ENCODE peak calls at places on chromosomes 5 and 9, in six cellular contexts. C, M, S, D, Q and E are unnamed samples.

GRCh38 chr9:92406506-92406905 is 2.1 kb upstream of the OGN start:
- DNase-seq in C (peak; percentile 2), M (no peak), S (no peak), D (no peak), Q (peak; percentile 48), E (peak; percentile 22)

GRCh38 chr5:143051244-143052058 is 281.3 kb downstream of the ARHGAP26 start:
- DNase-seq in C (no peak), M (peak; percentile 20), S (peak; percentile 43), D (peak; percentile 75), Q (no peak), E (no peak)

GRCh38 chr9:133125706-133126696 is 5.0 kb upstream of the RALGDS start:
- DNase-seq in C (no peak), M (no peak), S (peak; percentile 44), D (peak; percentile 31), Q (peak; percentile 66), E (no peak)

GRCh38 chr9:68739631-68740174 is 34.7 kb downstream of the PIP5K1B start:
- DNase-seq in C (no peak), M (peak; percentile 53), S (no peak), D (no peak), Q (no peak), E (no peak)

GRCh38 chr5:140588311-140589070 is 23.9 kb downstream of the SLC35A4 start:
- DNase-seq in C (no peak), M (no peak), S (no peak), D (no peak), Q (no peak), E (no peak)

GRCh38 chr5:61232490-61232889 is 70.2 kb upstream of the SMIM15 start:
- DNase-seq in C (no peak), M (no peak), S (no peak), D (no peak), Q (no peak), E (no peak)

GRCh38 chr5:76273491-76273890 is 129.6 kb upstream of the IQGAP2 start:
- DNase-seq in C (no peak), M (no peak), S (no peak), D (no peak), Q (no peak), E (no peak)

GRCh38 chr5:145681686-145682085 is 153.5 kb downstream of the PRELID2 start:
- DNase-seq in C (peak; percentile 46), M (peak; percentile 72), S (peak; percentile 82), D (peak; percentile 86), Q (peak; percentile 40), E (peak; percentile 78)

GRCh38 chr9:85310531-85311070 is 431.2 kb downstream of the AGTPBP1 start:
- DNase-seq in C (no peak), M (no peak), S (no peak), D (no peak), Q (no peak), E (no peak)

GRCh38 chr9:111621895-111622480 is 9.1 kb upstream of the DNAJC25 start:
- DNase-seq in C (peak; percentile 44), M (peak; percentile 50), S (peak; percentile 26), D (peak; percentile 61), Q (peak; percentile 32), E (peak; percentile 33)

GRCh38 chr5:80745490-80745889 is 90.7 kb upstream of the DHFR start:
- DNase-seq in C (no peak), M (no peak), S (peak; percentile 74), D (peak; percentile 69), Q (no peak), E (no peak)

GRCh38 chr5:348726-349125 is 27.2 kb downstream of the AHRR start:
- DNase-seq in C (no peak), M (no peak), S (no peak), D (no peak), Q (no peak), E (no peak)

GRCh38 chr5:136058031-136058971 is 29.5 kb downstream of the TGFBI start:
- DNase-seq in C (no peak), M (peak; percentile 32), S (peak; percentile 97), D (peak; percentile 99), Q (no peak), E (no peak)

GRCh38 chr9:93107825-93108161 is 11.8 kb downstream of the CARD19 start:
- DNase-seq in C (no peak), M (no peak), S (no peak), D (no peak), Q (no peak), E (no peak)

GRCh38 chr9:4366649-4367330 is 66.9 kb upstream of the GLIS3 start:
- DNase-seq in C (peak; percentile 65), M (peak; percentile 42), S (peak; percentile 69), D (peak; percentile 63), Q (peak; percentile 22), E (peak; percentile 32)